ENCODE peak calls at places on chromosomes 7 and 10, in eight cellular contexts. Z is T follicular helper cell; O is NCI-H2107; N is keratinocyte; L is left cardiac atrium; C is heart right ventricle; R is ELR; I is stimulated activated naive CD8-positive, alpha-beta T cell treated with anti-CD3 and anti-CD28 coated beads, Interleukin-15, Interleukin-2, amounts not matched to agents 100 U/mL and 50 U/mL, for 24 hours. T is an unnamed sample.

GRCh38 chr10:93973748-93974445 is 19.8 kb upstream of the PLCE1 start:
- DNase-seq in Z (no peak), C (no peak), O (no peak), R (no peak), N (no peak), I (no peak), L (no peak), T (no peak)

GRCh38 chr7:28410628-28411578 is 1.4 kb upstream of the CREB5 start:
- DNase-seq in O (no peak), L (peak; percentile 68), R (peak; percentile 76), C (peak; percentile 61), Z (no peak), N (no peak), I (peak; percentile 31), T (peak; percentile 54)

GRCh38 chr10:84668186-84668763 is 339.9 kb downstream of the CCSER2 start:
- DNase-seq in N (no peak), L (no peak), O (no peak), C (no peak), R (no peak), I (no peak), Z (no peak), T (no peak)

GRCh38 chr10:79047875-79048638 is 20.7 kb upstream of the ZMIZ1 start:
- DNase-seq in I (peak; percentile 68), L (peak; percentile 25), N (no peak), R (no peak), O (no peak), Z (no peak), C (no peak), T (no peak)

GRCh38 chr7:2968616-2969397 is 74.9 kb downstream of the CARD11 start:
- DNase-seq in Z (no peak), O (no peak), I (no peak), N (no peak), L (no peak), R (no peak), C (no peak), T (no peak)

GRCh38 chr10:44725404-44725803 is 185.7 kb upstream of the TMEM72 start:
- DNase-seq in R (no peak), L (no peak), Z (no peak), O (no peak), N (no peak), C (no peak), I (no peak), T (no peak)

GRCh38 chr10:33793793-33794192 is 459.3 kb upstream of the NRP1 start:
- DNase-seq in O (no peak), Z (no peak), R (no peak), I (no peak), N (no peak), C (no peak), L (no peak), T (no peak)

GRCh38 chr10:83871486-83872081 is 267.7 kb upstream of the GHITM start:
- DNase-seq in L (peak; percentile 69), I (peak; percentile 66), C (peak; percentile 62), N (peak; percentile 17), O (no peak), Z (peak; percentile 33), R (peak; percentile 54), T (peak; percentile 68)

GRCh38 chr10:101330236-101331225 is 23.4 kb upstream of the BTRC start:
- DNase-seq in N (peak; percentile 30), C (no peak), Z (no peak), R (peak; percentile 73), O (no peak), I (no peak), L (no peak), T (no peak)

GRCh38 chr7:157250605-157251228 is 86.1 kb upstream of the DNAJB6 start:
- DNase-seq in I (peak; percentile 54), R (peak; percentile 73), C (peak; percentile 29), Z (peak; percentile 14), L (no peak), N (no peak), O (peak; percentile 16), T (peak; percentile 68)

GRCh38 chr7:46259947-46260346 is 338.9 kb upstream of the IGFBP3 start:
- DNase-seq in O (no peak), I (no peak), Z (no peak), R (no peak), N (no peak), L (no peak), C (no peak), T (no peak)

GRCh38 chr7:134890246-134891240 is 95.8 kb upstream of the AGBL3 start:
- DNase-seq in C (peak; percentile 51), O (no peak), I (no peak), N (peak; percentile 50), L (peak; percentile 41), Z (no peak), R (no peak), T (peak; percentile 38)

GRCh38 chr7:110181768-110182167 is 909.2 kb upstream of the LRRN3 start:
- DNase-seq in Z (no peak), C (no peak), O (no peak), I (no peak), R (no peak), L (no peak), N (no peak), T (no peak)

GRCh38 chr10:131972474-131973071 is 9.2 kb downstream of the BNIP3 start:
- DNase-seq in N (no peak), C (peak; percentile 83), Z (no peak), R (peak; percentile 18), O (no peak), I (peak; percentile 31), L (peak; percentile 72), T (no peak)

GRCh38 chr7:111992601-111993000 is 213.6 kb downstream of the DOCK4 start:
- DNase-seq in R (no peak), Z (no peak), C (no peak), N (no peak), O (no peak), L (no peak), I (no peak), T (no peak)

GRCh38 chr7:128347573-128348147 is 4.0 kb upstream of the RBM28 start:
- DNase-seq in Z (peak; percentile 34), L (peak; percentile 59), I (peak; percentile 59), C (peak; percentile 40), O (no peak), N (no peak), R (peak; percentile 61), T (peak; percentile 37)

GRCh38 chr7:137932881-137933269 is 69.0 kb downstream of the CREB3L2 start:
- DNase-seq in N (no peak), C (peak; percentile 17), R (peak; percentile 58), O (no peak), Z (no peak), I (no peak), L (no peak), T (peak; percentile 77)

GRCh38 chr10:66931340-66931948 is 5.6 kb downstream of the LRRTM3 start:
- DNase-seq in O (no peak), R (peak; percentile 70), L (no peak), C (no peak), I (no peak), N (peak; percentile 23), Z (no peak), T (peak; percentile 59)

GRCh38 chr10:33215635-33216034 is 118.8 kb downstream of the NRP1 start:
- DNase-seq in O (no peak), Z (no peak), L (peak; percentile 50), I (no peak), C (no peak), N (no peak), R (no peak), T (no peak)

GRCh38 chr7:75639071-75639892 is 99.5 kb downstream of the HIP1 start:
- DNase-seq in N (no peak), C (peak; percentile 61), Z (no peak), I (peak; percentile 53), R (peak; percentile 44), O (peak; percentile 60), L (peak; percentile 60), T (no peak)

GRCh38 chr10:8596929-8597472 is 542.5 kb downstream of the GATA3 start:
- DNase-seq in C (no peak), Z (no peak), R (no peak), O (no peak), I (no peak), L (no peak), N (peak; percentile 28), T (peak; percentile 21)